ENCODE peak calls at places on chromosomes 13 and 19, in nine cellular contexts. L is GM10248; K is T-cell; D is body of pancreas; N is GM23248; Q is NK-92 treated with Interleukin-12 subunit alpha and Interleukin-12 subunit beta, amount 100 ng/mL, for 24 hours; T is posterior cingulate gyrus; H is NCI-H2107; M is effector CD4-positive, alpha-beta T cell. U is an unnamed sample.

GRCh38 chr19:29117926-29118325 is 95.0 kb downstream of the UQCRFS1 start:
- DNase-seq in L (no peak), K (no peak), D (no peak), N (no peak), Q (no peak), T (no peak), H (no peak), M (no peak), U (no peak)

GRCh38 chr19:58328999-58329398 is 2.2 kb downstream of the ZSCAN22 start:
- DNase-seq in L (no peak), K (no peak), D (no peak), N (no peak), Q (no peak), T (no peak), H (no peak), M (no peak), U (peak; percentile 54)

GRCh38 chr13:44160549-44161278 is 212.9 kb upstream of the SERP2 start:
- DNase-seq in L (no peak), K (no peak), D (no peak), N (no peak), Q (no peak), T (peak; percentile 65), H (no peak), M (no peak), U (no peak)

GRCh38 chr19:17688853-17689595 is 870 bp upstream of the UNC13A start:
- DNase-seq in L (no peak), K (no peak), D (no peak), N (no peak), Q (no peak), T (no peak), H (no peak), M (no peak), U (no peak)

GRCh38 chr19:47779524-47780214 is 1.2 kb downstream of the SELENOW start:
- DNase-seq in L (no peak), K (no peak), D (peak; percentile 68), N (peak; percentile 44), Q (no peak), T (peak; percentile 45), H (no peak), M (no peak), U (peak; percentile 48)

GRCh38 chr19:6278740-6279619 is 795 bp downstream of the MLLT1 start:
- DNase-seq in L (peak; percentile 18), K (no peak), D (no peak), N (peak; percentile 31), Q (no peak), T (no peak), H (no peak), M (no peak), U (no peak)

GRCh38 chr13:97141564-97142005 is 80.5 kb upstream of the MBNL2 start:
- DNase-seq in L (no peak), K (no peak), D (peak; percentile 40), N (peak; percentile 93), Q (no peak), T (no peak), H (peak; percentile 17), M (no peak), U (peak; percentile 67)

GRCh38 chr13:96238861-96239260 is 149.0 kb downstream of the HS6ST3 start:
- DNase-seq in L (no peak), K (no peak), D (no peak), N (peak; percentile 12), Q (no peak), T (no peak), H (no peak), M (no peak), U (no peak)

GRCh38 chr19:17406039-17406886 is 833 bp upstream of the BST2 start:
- DNase-seq in L (peak; percentile 52), K (no peak), D (no peak), N (no peak), Q (peak; percentile 33), T (no peak), H (no peak), M (no peak), U (no peak)

GRCh38 chr13:66951426-66951825 is 278.7 kb downstream of the PCDH9 start:
- DNase-seq in L (no peak), K (no peak), D (no peak), N (no peak), Q (no peak), T (no peak), H (no peak), M (no peak), U (peak; percentile 90)

GRCh38 chr13:101454767-101455166 is 2.3 kb downstream of the ITGBL1 start:
- DNase-seq in L (no peak), K (no peak), D (no peak), N (peak; percentile 54), Q (no peak), T (no peak), H (no peak), M (no peak), U (no peak)

GRCh38 chr13:110338441-110339101 is 31.5 kb downstream of the COL4A2 start:
- DNase-seq in L (no peak), K (no peak), D (no peak), N (peak; percentile 41), Q (no peak), T (no peak), H (no peak), M (no peak), U (no peak)

GRCh38 chr19:45681391-45682015 is 10.2 kb downstream of the SNRPD2 start:
- DNase-seq in L (peak; percentile 85), K (peak; percentile 85), D (peak; percentile 93), N (peak; percentile 88), Q (peak; percentile 68), T (peak; percentile 81), H (peak; percentile 43), M (peak; percentile 74), U (peak; percentile 87)

GRCh38 chr19:31418692-31419430 is 69.6 kb upstream of the TSHZ3 start:
- DNase-seq in L (no peak), K (no peak), D (no peak), N (no peak), Q (no peak), T (no peak), H (no peak), M (no peak), U (no peak)

GRCh38 chr13:52938065-52938464 is 89.6 kb upstream of the PCDH8 start:
- DNase-seq in L (no peak), K (no peak), D (no peak), N (no peak), Q (no peak), T (no peak), H (no peak), M (no peak), U (no peak)

U was measured in HAP-1.